ENCODE peak calls at places on chromosomes 4 and X, in seven cellular contexts. One of them, this sample, is unnamed.

GRCh38 chr4:130808492-130808891 is 1712.5 kb downstream of the C4orf33 start:
- DNase-seq in NCI-H1092 treated with DMSO at 0.1 percent for 48 hours: peak; percentile 30
- DNase-seq in glomerular endothelial cell: peak; percentile 12
- DNase-seq in psoas muscle: no peak
- DNase-seq in MV-4-11: peak; percentile 5
- DNase-seq in heart left ventricle: no peak
- DNase-seq in DMS 273 treated with DMSO at 0.1 percent for 48 hours: no peak
- DNase-seq in this sample: peak; percentile 2

GRCh38 chr4:180542445-180543100 is 1700.6 kb upstream of the TENM3 start:
- DNase-seq in NCI-H1092 treated with DMSO at 0.1 percent for 48 hours: peak; percentile 5
- DNase-seq in glomerular endothelial cell: no peak
- DNase-seq in psoas muscle: no peak
- DNase-seq in MV-4-11: no peak
- DNase-seq in heart left ventricle: no peak
- DNase-seq in DMS 273 treated with DMSO at 0.1 percent for 48 hours: no peak
- DNase-seq in this sample: no peak

GRCh38 chrX:135981662-135982061 is 3.6 kb upstream of the SLC9A6 start:
- DNase-seq in NCI-H1092 treated with DMSO at 0.1 percent for 48 hours: no peak
- DNase-seq in glomerular endothelial cell: no peak
- DNase-seq in psoas muscle: no peak
- DNase-seq in MV-4-11: no peak
- DNase-seq in heart left ventricle: no peak
- DNase-seq in DMS 273 treated with DMSO at 0.1 percent for 48 hours: no peak
- DNase-seq in this sample: peak; percentile 23

GRCh38 chr4:121632686-121633085 is 64.1 kb downstream of the ANXA5 start:
- DNase-seq in NCI-H1092 treated with DMSO at 0.1 percent for 48 hours: no peak
- DNase-seq in glomerular endothelial cell: no peak
- DNase-seq in psoas muscle: no peak
- DNase-seq in MV-4-11: no peak
- DNase-seq in heart left ventricle: no peak
- DNase-seq in DMS 273 treated with DMSO at 0.1 percent for 48 hours: no peak
- DNase-seq in this sample: no peak

GRCh38 chrX:101079736-101080135 is 1.1 kb downstream of the TMEM35A start:
- DNase-seq in NCI-H1092 treated with DMSO at 0.1 percent for 48 hours: no peak
- DNase-seq in glomerular endothelial cell: no peak
- DNase-seq in psoas muscle: no peak
- DNase-seq in MV-4-11: no peak
- DNase-seq in heart left ventricle: no peak
- DNase-seq in DMS 273 treated with DMSO at 0.1 percent for 48 hours: no peak
- DNase-seq in this sample: no peak

GRCh38 chr4:22299678-22300077 is 216.2 kb downstream of the ADGRA3 start:
- DNase-seq in NCI-H1092 treated with DMSO at 0.1 percent for 48 hours: no peak
- DNase-seq in glomerular endothelial cell: no peak
- DNase-seq in psoas muscle: no peak
- DNase-seq in MV-4-11: no peak
- DNase-seq in heart left ventricle: no peak
- DNase-seq in DMS 273 treated with DMSO at 0.1 percent for 48 hours: no peak
- DNase-seq in this sample: no peak

GRCh38 chrX:102129473-102129872 is 4.0 kb downstream of the TCEAL2 start:
- DNase-seq in NCI-H1092 treated with DMSO at 0.1 percent for 48 hours: peak; percentile 17
- DNase-seq in glomerular endothelial cell: peak; percentile 2
- DNase-seq in psoas muscle: no peak
- DNase-seq in MV-4-11: no peak
- DNase-seq in heart left ventricle: no peak
- DNase-seq in DMS 273 treated with DMSO at 0.1 percent for 48 hours: no peak
- DNase-seq in this sample: peak; percentile 0

GRCh38 chr4:145979160-145979559 is 40.5 kb upstream of the ZNF827 start:
- DNase-seq in NCI-H1092 treated with DMSO at 0.1 percent for 48 hours: no peak
- DNase-seq in glomerular endothelial cell: no peak
- DNase-seq in psoas muscle: no peak
- DNase-seq in MV-4-11: no peak
- DNase-seq in heart left ventricle: no peak
- DNase-seq in DMS 273 treated with DMSO at 0.1 percent for 48 hours: no peak
- DNase-seq in this sample: no peak

GRCh38 chr4:22712541-22712940 is 19.8 kb downstream of the GBA3 start:
- DNase-seq in NCI-H1092 treated with DMSO at 0.1 percent for 48 hours: no peak
- DNase-seq in glomerular endothelial cell: no peak
- DNase-seq in psoas muscle: no peak
- DNase-seq in MV-4-11: no peak
- DNase-seq in heart left ventricle: no peak
- DNase-seq in DMS 273 treated with DMSO at 0.1 percent for 48 hours: no peak
- DNase-seq in this sample: no peak

GRCh38 chrX:44874481-44875184 is 1.6 kb downstream of the KDM6A start:
- DNase-seq in NCI-H1092 treated with DMSO at 0.1 percent for 48 hours: peak; percentile 13
- DNase-seq in glomerular endothelial cell: no peak
- DNase-seq in psoas muscle: no peak
- DNase-seq in MV-4-11: no peak
- DNase-seq in heart left ventricle: no peak
- DNase-seq in DMS 273 treated with DMSO at 0.1 percent for 48 hours: peak; percentile 16
- DNase-seq in this sample: peak; percentile 55

GRCh38 chr4:102638621-102639020 is 122.1 kb downstream of the MANBA start:
- DNase-seq in NCI-H1092 treated with DMSO at 0.1 percent for 48 hours: no peak
- DNase-seq in glomerular endothelial cell: no peak
- DNase-seq in psoas muscle: no peak
- DNase-seq in MV-4-11: no peak
- DNase-seq in heart left ventricle: no peak
- DNase-seq in DMS 273 treated with DMSO at 0.1 percent for 48 hours: no peak
- DNase-seq in this sample: no peak

GRCh38 chr4:113179996-113180395 is 130.5 kb downstream of the ANK2 start:
- DNase-seq in NCI-H1092 treated with DMSO at 0.1 percent for 48 hours: no peak
- DNase-seq in glomerular endothelial cell: no peak
- DNase-seq in psoas muscle: no peak
- DNase-seq in MV-4-11: no peak
- DNase-seq in heart left ventricle: no peak
- DNase-seq in DMS 273 treated with DMSO at 0.1 percent for 48 hours: no peak
- DNase-seq in this sample: peak; percentile 62

GRCh38 chrX:154295664-154296310 is at the start of gene TKTL1:
- DNase-seq in NCI-H1092 treated with DMSO at 0.1 percent for 48 hours: no peak
- DNase-seq in glomerular endothelial cell: no peak
- DNase-seq in psoas muscle: no peak
- DNase-seq in MV-4-11: no peak
- DNase-seq in heart left ventricle: no peak
- DNase-seq in DMS 273 treated with DMSO at 0.1 percent for 48 hours: no peak
- DNase-seq in this sample: no peak

GRCh38 chrX:18676470-18676869 is 4.6 kb upstream of the RS1 start:
- DNase-seq in NCI-H1092 treated with DMSO at 0.1 percent for 48 hours: peak; percentile 54
- DNase-seq in glomerular endothelial cell: no peak
- DNase-seq in psoas muscle: no peak
- DNase-seq in MV-4-11: no peak
- DNase-seq in heart left ventricle: no peak
- DNase-seq in DMS 273 treated with DMSO at 0.1 percent for 48 hours: no peak
- DNase-seq in this sample: peak; percentile 5

GRCh38 chr4:87989765-87990164 is 14.3 kb downstream of the SPP1 start:
- DNase-seq in NCI-H1092 treated with DMSO at 0.1 percent for 48 hours: no peak
- DNase-seq in glomerular endothelial cell: no peak
- DNase-seq in psoas muscle: no peak
- DNase-seq in MV-4-11: no peak
- DNase-seq in heart left ventricle: no peak
- DNase-seq in DMS 273 treated with DMSO at 0.1 percent for 48 hours: no peak
- DNase-seq in this sample: no peak

GRCh38 chr4:12145106-12145505 is 716.4 kb upstream of the HS3ST1 start:
- DNase-seq in NCI-H1092 treated with DMSO at 0.1 percent for 48 hours: no peak
- DNase-seq in glomerular endothelial cell: no peak
- DNase-seq in psoas muscle: no peak
- DNase-seq in MV-4-11: no peak
- DNase-seq in heart left ventricle: no peak
- DNase-seq in DMS 273 treated with DMSO at 0.1 percent for 48 hours: no peak
- DNase-seq in this sample: no peak

GRCh38 chrX:102517331-102517730 is 792 bp upstream of the TMSB15A start:
- DNase-seq in NCI-H1092 treated with DMSO at 0.1 percent for 48 hours: peak; percentile 50
- DNase-seq in glomerular endothelial cell: no peak
- DNase-seq in psoas muscle: no peak
- DNase-seq in MV-4-11: no peak
- DNase-seq in heart left ventricle: no peak
- DNase-seq in DMS 273 treated with DMSO at 0.1 percent for 48 hours: no peak
- DNase-seq in this sample: peak; percentile 8